ENCODE peak calls at places on chromosomes 7 and 10, in nine cellular contexts. P, B, I, Y, U, N, X, O and D are unnamed samples.
A peak's percentile ranks its signal among the peaks of the same experiment; 100 is the strongest.

GRCh38 chr7:135385209-135385608 is 124.7 kb downstream of the CNOT4 start:
- DNase-seq in P (peak; percentile 5), B (peak; percentile 46), I (peak; percentile 90), Y (peak; percentile 38), U (peak; percentile 29), N (peak; percentile 14), X (no peak), O (no peak), D (no peak)

GRCh38 chr7:2476298-2476697 is at the start of gene GRIFIN:
- DNase-seq in P (no peak), B (no peak), I (no peak), Y (no peak), U (no peak), N (no peak), X (no peak), O (no peak), D (no peak)

GRCh38 chr7:31002256-31002655 is 38.5 kb downstream of the GHRHR start:
- DNase-seq in P (no peak), B (no peak), I (no peak), Y (no peak), U (no peak), N (no peak), X (no peak), O (peak; percentile 68), D (peak; percentile 38)

GRCh38 chr10:77428776-77429395 is 208.7 kb downstream of the KCNMA1 start:
- DNase-seq in P (peak; percentile 92), B (peak; percentile 78), I (peak; percentile 79), Y (peak; percentile 42), U (peak; percentile 53), N (no peak), X (peak; percentile 62), O (no peak), D (no peak)

GRCh38 chr7:86884152-86884551 is 175.3 kb downstream of the ELAPOR2 start:
- DNase-seq in P (no peak), B (no peak), I (no peak), Y (no peak), U (no peak), N (no peak), X (no peak), O (no peak), D (no peak)

GRCh38 chr7:132773527-132773956 is 197.3 kb upstream of the PLXNA4 start:
- DNase-seq in P (peak; percentile 76), B (no peak), I (peak; percentile 67), Y (no peak), U (peak; percentile 33), N (no peak), X (no peak), O (no peak), D (no peak)

GRCh38 chr7:38660427-38661099 is 29.4 kb upstream of the AMPH start:
- DNase-seq in P (peak; percentile 53), B (no peak), I (peak; percentile 74), Y (no peak), U (peak; percentile 17), N (no peak), X (peak; percentile 54), O (peak; percentile 61), D (peak; percentile 81)

GRCh38 chr7:83861876-83862275 is 212.9 kb upstream of the SEMA3E start:
- DNase-seq in P (no peak), B (no peak), I (no peak), Y (no peak), U (peak; percentile 51), N (no peak), X (no peak), O (no peak), D (no peak)

GRCh38 chr7:129146237-129146979 is 1.9 kb downstream of the TSPAN33 start:
- DNase-seq in P (no peak), B (no peak), I (no peak), Y (peak; percentile 50), U (no peak), N (no peak), X (no peak), O (no peak), D (no peak)

GRCh38 chr10:116974442-116975005 is 30.5 kb downstream of the SHTN1 start:
- DNase-seq in P (peak; percentile 88), B (no peak), I (peak; percentile 88), Y (no peak), U (peak; percentile 87), N (no peak), X (peak; percentile 45), O (peak; percentile 6), D (no peak)

GRCh38 chr10:65611592-65611991 is 1314.2 kb upstream of the LRRTM3 start:
- DNase-seq in P (peak; percentile 59), B (no peak), I (peak; percentile 57), Y (no peak), U (peak; percentile 42), N (no peak), X (no peak), O (no peak), D (no peak)

GRCh38 chr10:112362833-112363232 is 11.1 kb upstream of the ACSL5 start:
- DNase-seq in P (no peak), B (peak; percentile 72), I (peak; percentile 41), Y (peak; percentile 58), U (no peak), N (peak; percentile 59), X (no peak), O (no peak), D (no peak)

GRCh38 chr10:3472705-3473078 is 300.1 kb upstream of the PITRM1 start:
- DNase-seq in P (peak; percentile 17), B (no peak), I (peak; percentile 61), Y (no peak), U (peak; percentile 54), N (no peak), X (peak; percentile 78), O (no peak), D (no peak)

DNA sequence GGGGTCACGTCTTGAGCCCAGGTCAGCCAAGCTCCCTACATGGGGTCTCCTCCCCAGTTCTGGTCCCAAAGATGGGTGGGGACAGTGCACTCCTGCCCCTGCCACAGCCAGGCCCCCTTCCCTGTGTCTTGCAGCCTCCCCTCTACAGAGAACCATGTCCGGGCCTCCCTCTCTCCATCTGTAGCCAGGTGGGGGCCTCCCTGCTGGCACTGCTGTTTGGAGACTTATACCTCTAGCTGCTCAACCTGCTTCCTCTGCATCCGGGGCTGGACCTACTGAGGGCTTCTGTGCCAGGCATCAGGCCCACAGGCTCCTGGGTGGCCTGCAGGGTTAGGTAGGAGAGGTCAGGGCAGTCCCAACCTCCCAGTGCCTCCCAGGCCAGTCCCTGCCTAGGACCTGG is 7.9 kb downstream of the SH2B2 start:
- DNase-seq in P (no peak), B (no peak), I (no peak), Y (no peak), U (no peak), N (no peak), X (no peak), O (no peak), D (no peak)
- H3K4me1 ChIP-seq in P (no peaks in the 10 kb centered on the region), B (peaks cover 26% of the 10 kb centered on the region), I (peaks cover 10% of the 10 kb centered on the region), Y (no peaks in the 10 kb centered on the region), U (no peaks in the 10 kb centered on the region), N (peaks cover 10% of the 10 kb centered on the region), X (peaks cover 6% of the 10 kb centered on the region), O (peaks cover 2% of the 10 kb centered on the region), D (peaks cover 15% of the 10 kb centered on the region)

GRCh38 chr7:24713850-24714675 is 43.2 kb downstream of the GSDME start:
- DNase-seq in P (no peak), B (no peak), I (no peak), Y (no peak), U (no peak), N (no peak), X (no peak), O (no peak), D (peak; percentile 44)
- H3K4me1 ChIP-seq in P (no peaks in the 10 kb centered on the region), B (peaks cover 11% of the 10 kb centered on the region), I (no peaks in the 10 kb centered on the region), Y (no peaks in the 10 kb centered on the region), U (no peaks in the 10 kb centered on the region), N (no peaks in the 10 kb centered on the region), X (peaks cover 4% of the 10 kb centered on the region), O (no peaks in the 10 kb centered on the region), D (peaks cover 10% of the 10 kb centered on the region)

DNA sequence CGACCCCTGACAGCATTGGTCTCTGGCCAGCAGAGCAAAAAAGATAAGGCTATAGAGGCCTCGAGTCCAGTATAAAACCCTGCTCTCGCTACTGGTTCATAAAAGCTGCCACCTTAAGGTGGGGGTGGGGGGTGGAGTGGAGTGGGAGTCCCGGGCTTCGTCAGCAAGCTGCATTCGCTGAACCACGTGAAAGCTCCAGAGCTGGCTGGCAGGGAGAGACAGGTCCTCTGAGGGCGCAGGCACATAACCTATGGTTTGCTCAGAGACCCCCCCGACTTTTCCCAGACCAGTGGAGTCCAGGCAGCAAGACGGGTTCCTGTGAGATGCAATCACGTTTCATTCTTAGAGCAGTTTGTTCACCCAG is 1.4 kb downstream of the KAZALD1 start:
- DNase-seq in P (no peak), B (no peak), I (no peak), Y (no peak), U (no peak), N (no peak), X (no peak), O (no peak), D (no peak)
- H3K4me1 ChIP-seq in P (peaks cover 44% of the 10 kb centered on the region), B (peaks cover 41% of the 10 kb centered on the region), I (peaks cover 36% of the 10 kb centered on the region), Y (peaks cover 14% of the 10 kb centered on the region), U (peaks cover 44% of the 10 kb centered on the region), N (peaks cover 77% of the 10 kb centered on the region), X (peaks cover 43% of the 10 kb centered on the region), O (peaks cover 37% of the 10 kb centered on the region), D (peaks cover 51% of the 10 kb centered on the region)

DNA sequence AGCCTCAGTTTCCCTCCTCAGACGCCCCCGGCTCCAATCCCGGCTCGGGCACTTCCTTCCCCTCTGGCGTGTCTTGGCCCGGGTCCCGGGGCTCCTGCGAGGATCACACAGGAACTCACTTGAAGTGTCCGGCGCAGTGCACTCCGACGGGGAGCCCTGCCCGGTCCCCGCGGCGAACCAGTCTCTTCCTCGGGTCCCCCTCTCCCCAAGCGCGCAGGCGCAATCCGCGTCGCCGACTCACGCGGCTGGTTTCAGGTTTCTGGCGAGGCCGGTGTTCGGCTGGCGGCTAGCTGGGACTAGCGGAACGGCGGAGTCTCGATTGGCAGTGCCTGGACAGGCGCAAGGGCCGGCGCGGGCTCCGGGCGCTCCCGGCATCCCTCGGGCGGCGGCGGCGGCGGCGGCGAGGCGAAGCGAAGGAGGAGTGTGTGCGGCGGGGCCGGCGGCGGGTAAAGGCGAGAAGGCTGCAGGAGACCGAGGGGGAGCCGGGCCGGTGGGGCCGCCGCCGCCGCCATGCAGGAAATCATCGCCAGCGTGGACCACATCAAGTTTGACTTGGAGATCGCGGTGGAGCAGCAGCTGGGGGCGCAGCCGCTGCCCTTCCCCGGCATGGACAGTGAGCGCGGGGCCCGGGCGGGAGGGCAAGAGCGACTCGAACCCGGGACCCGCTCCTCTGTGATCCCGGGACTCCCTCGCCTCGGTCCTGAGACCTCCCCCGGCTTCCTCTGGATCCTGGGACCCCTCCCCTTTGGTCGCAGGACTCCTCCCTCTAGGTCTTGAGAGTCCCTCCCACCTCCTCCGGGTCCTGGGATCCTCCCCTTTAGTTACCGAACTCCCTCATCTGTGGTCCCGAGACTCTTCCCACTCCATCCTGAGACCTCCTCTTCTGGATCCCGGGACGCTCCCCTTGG is at the start of the genes CPSF4 and PTCD1:
- DNase-seq in P (peak; percentile 94), B (peak; percentile 99), I (peak; percentile 96), Y (peak; percentile 97), U (peak; percentile 96), N (peak; percentile 94), X (peak; percentile 93), O (peak; percentile 100), D (peak; percentile 99)
- H3K4me1 ChIP-seq in P (peaks cover 13% of the 10 kb centered on the region), B (peaks cover 31% of the 10 kb centered on the region), I (peaks cover 3% of the 10 kb centered on the region), Y (peaks cover 3% of the 10 kb centered on the region), U (peaks cover 18% of the 10 kb centered on the region), N (peaks cover 44% of the 10 kb centered on the region), X (peaks cover 18% of the 10 kb centered on the region), O (peaks cover 13% of the 10 kb centered on the region), D (peaks cover 15% of the 10 kb centered on the region)